ENCODE peak calls at places on chromosomes 16 and 17, in eight cellular contexts. D is endothelial cell of umbilical vein; C is neural progenitor cell; G is CD4-positive, alpha-beta T cell; V is neuronal stem cell; F is naive thymus-derived CD4-positive, alpha-beta T cell; M is transverse colon; U is keratinocyte. Q is an unnamed sample.

GRCh38 chr17:43766413-43767052 is 7.9 kb upstream of the SOST start:
- DNase-seq in D (peak), C (peak), V (peak), G (peak), U (no peak), F (peak), M (peak), Q (no peak)

GRCh38 chr17:71237903-71238538 is 882.8 kb upstream of the SOX9 start:
- DNase-seq in U (peak), F (no peak), D (no peak), G (no peak), C (no peak), M (no peak), V (no peak), Q (no peak)

GRCh38 chr16:72013389-72013788 is 4.8 kb downstream of the DHODH start:
- DNase-seq in C (no peak), G (no peak), M (no peak), F (no peak), U (peak), D (no peak), V (no peak), Q (no peak)

GRCh38 chr17:57011482-57012015 is 33.6 kb downstream of the SCPEP1 start:
- DNase-seq in V (no peak), G (no peak), M (no peak), D (no peak), U (no peak), F (no peak), C (no peak), Q (no peak)

GRCh38 chr17:65994679-65995078 is 197.3 kb downstream of the CEP112 start:
- DNase-seq in D (no peak), C (no peak), F (no peak), M (no peak), U (no peak), G (no peak), V (no peak), Q (no peak)

GRCh38 chr16:30925646-30926332 is 2.4 kb downstream of the FBXL19 start:
- DNase-seq in M (no peak), F (no peak), V (no peak), C (no peak), D (no peak), G (no peak), U (no peak), Q (no peak)

GRCh38 chr17:71521724-71522123 is 599.1 kb upstream of the SOX9 start:
- DNase-seq in M (no peak), V (no peak), U (no peak), F (no peak), G (no peak), C (no peak), D (no peak), Q (no peak)

GRCh38 chr16:16143038-16143763 is 80.1 kb downstream of the ABCC6 start:
- DNase-seq in G (no peak), F (no peak), M (no peak), C (peak), D (no peak), U (no peak), V (no peak), Q (no peak)

GRCh38 chr17:83109793-83110645 is 30.6 kb downstream of the METRNL start:
- DNase-seq in V (no peak), C (no peak), M (peak), G (no peak), F (no peak), U (peak), D (peak), Q (no peak)

GRCh38 chr17:9512323-9513168 is 63.1 kb downstream of the STX8 start:
- DNase-seq in G (no peak), U (peak), M (no peak), C (no peak), F (no peak), D (peak), V (no peak), Q (no peak)

GRCh38 chr17:48486557-48486956 is 44.3 kb downstream of the HOXB1 start:
- DNase-seq in G (no peak), C (peak), V (no peak), F (no peak), U (peak), D (no peak), M (no peak), Q (no peak)

GRCh38 chr16:17367932-17368331 is 102.8 kb downstream of the XYLT1 start:
- DNase-seq in U (no peak), V (peak), F (no peak), C (peak), G (no peak), M (peak), D (no peak), Q (no peak)

GRCh38 chr17:28724500-28725165 is 1.4 kb downstream of the TLCD1 start:
- DNase-seq in U (no peak), D (no peak), V (no peak), C (no peak), M (no peak), F (no peak), G (no peak), Q (no peak)

GRCh38 chr17:68048996-68049395 is 13.5 kb downstream of the KPNA2 start:
- DNase-seq in V (no peak), F (no peak), G (no peak), D (peak), M (no peak), C (peak), U (no peak), Q (no peak)

GRCh38 chr16:8178271-8178670 is 412.0 kb downstream of the TMEM114 start:
- DNase-seq in U (no peak), F (no peak), G (no peak), D (no peak), C (no peak), V (no peak), M (no peak), Q (no peak)

GRCh38 chr17:17970699-17971430 is 1.3 kb downstream of the TOM1L2 start:
- DNase-seq in M (no peak), D (no peak), V (no peak), F (no peak), G (no peak), U (no peak), C (no peak), Q (no peak)
- H3K27ac ChIP-seq in M (peak), D (no peak), V (no peak), F (peak), G (no peak), U (peak), C (no peak), Q (peak)

GRCh38 chr16:19746561-19746960 is 28.5 kb downstream of the IQCK start:
- DNase-seq in C (peak), M (no peak), V (peak), D (peak), U (no peak), F (no peak), G (no peak), Q (no peak)
- H3K27ac ChIP-seq in C (no peak), M (no peak), V (no peak), D (no peak), U (no peak), F (no peak), G (no peak), Q (no peak)

DNA sequence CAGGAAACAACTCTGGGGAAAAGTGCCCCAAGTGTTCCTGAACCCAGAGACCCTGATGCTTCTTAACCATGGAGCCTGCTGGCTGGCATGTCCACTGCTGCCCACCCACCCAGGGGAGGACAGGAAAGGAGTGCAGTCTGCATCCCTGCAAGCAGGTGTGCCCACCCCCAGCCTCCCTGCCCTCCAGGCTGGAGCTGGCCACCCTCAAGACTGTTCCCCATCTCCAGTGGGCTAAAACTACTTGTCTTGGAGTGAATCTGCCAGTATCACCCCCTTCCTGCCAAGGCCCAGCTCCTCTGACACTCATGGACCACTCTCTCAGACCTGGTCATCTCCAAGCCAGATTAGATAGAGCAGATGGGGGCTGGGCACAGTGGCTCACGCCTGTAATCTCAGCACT is 29.8 kb downstream of the ARHGAP27 start:
- DNase-seq in U (no peak), M (no peak), C (no peak), F (no peak), D (no peak), G (no peak), V (no peak), Q (no peak)
- H3K27ac ChIP-seq in U (no peak), M (no peak), C (no peak), F (no peak), D (no peak), G (no peak), V (no peak), Q (no peak)

GRCh38 chr17:46795379-46795952 is 23.0 kb downstream of the WNT3 start:
- DNase-seq in G (no peak), M (no peak), V (no peak), U (no peak), D (no peak), C (no peak), F (no peak), Q (no peak)
- H3K27ac ChIP-seq in G (no peak), M (no peak), V (no peak), U (no peak), D (no peak), C (no peak), F (no peak), Q (no peak)

DNA sequence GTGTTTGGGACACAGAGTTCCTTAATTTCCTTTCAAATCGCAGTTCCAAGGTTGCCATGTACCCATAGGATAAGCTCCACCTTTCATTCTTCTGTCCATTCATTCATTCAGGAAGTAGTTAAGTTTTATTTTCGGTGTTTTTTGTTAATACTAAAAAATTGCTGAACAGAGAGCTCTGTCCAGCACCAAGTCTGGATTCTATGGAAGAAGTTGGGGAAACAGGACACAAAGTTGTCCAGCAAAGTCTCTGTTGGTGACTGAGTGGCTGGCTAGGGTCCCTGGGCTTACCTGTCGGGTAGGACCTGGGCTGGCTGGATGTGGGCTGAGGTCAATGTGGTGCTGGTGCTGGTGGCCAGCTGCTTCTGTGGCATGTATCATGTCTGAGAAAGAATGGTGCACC is 17.6 kb upstream of the CCL2 start:
- DNase-seq in V (no peak), G (no peak), M (no peak), C (no peak), F (no peak), D (peak), U (no peak), Q (no peak)
- H3K27ac ChIP-seq in V (no peak), G (no peak), M (no peak), C (no peak), F (no peak), D (peak), U (no peak), Q (no peak)

GRCh38 chr16:4011940-4012629 is 104.2 kb downstream of the ADCY9 start:
- DNase-seq in M (no peak), G (no peak), F (no peak), D (no peak), V (no peak), U (no peak), C (no peak), Q (no peak)

GRCh38 chr16:4016648-4017047 is 99.6 kb downstream of the ADCY9 start:
- DNase-seq in G (no peak), D (no peak), U (no peak), C (no peak), M (no peak), F (no peak), V (no peak), Q (no peak)

GRCh38 chr16:4017807-4018206 is 98.4 kb downstream of the ADCY9 start:
- DNase-seq in F (no peak), U (no peak), G (no peak), D (no peak), V (no peak), M (no peak), C (no peak), Q (no peak)

GRCh38 chr16:4015275-4015990 is 100.8 kb downstream of the ADCY9 start:
- DNase-seq in U (no peak), V (no peak), G (no peak), D (no peak), C (no peak), M (no peak), F (no peak), Q (no peak)

DNA sequence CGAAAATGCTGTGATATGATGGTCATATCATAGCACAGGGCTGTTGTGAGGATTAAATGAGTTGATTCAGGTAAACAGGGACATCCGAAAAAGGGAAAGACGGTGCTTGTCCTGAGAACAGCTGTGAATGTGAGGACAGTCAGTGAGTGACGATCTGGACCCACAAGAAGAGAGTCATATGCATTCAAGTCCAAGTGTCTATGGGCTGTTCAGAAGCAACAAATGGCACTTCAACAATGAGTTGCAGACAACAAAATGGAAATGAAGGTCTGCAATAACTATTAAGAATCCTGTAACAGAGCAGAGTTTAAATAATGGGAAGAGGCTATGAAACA is 100.3 kb downstream of the ADCY9 start:
- DNase-seq in U (no peak), V (no peak), F (no peak), M (no peak), D (no peak), G (no peak), C (no peak), Q (no peak)
- H3K27ac ChIP-seq in U (no peak), V (no peak), F (no peak), M (no peak), D (no peak), G (no peak), C (no peak), Q (no peak)

GRCh38 chr16:81547919-81548216 is 103.3 kb downstream of the CMIP start:
- DNase-seq in V (no peak), M (no peak), D (no peak), G (no peak), C (no peak), U (no peak), F (no peak), Q (no peak)
- H3K27ac ChIP-seq in V (no peak), M (no peak), D (no peak), G (no peak), C (no peak), U (no peak), F (no peak), Q (no peak)

DNA sequence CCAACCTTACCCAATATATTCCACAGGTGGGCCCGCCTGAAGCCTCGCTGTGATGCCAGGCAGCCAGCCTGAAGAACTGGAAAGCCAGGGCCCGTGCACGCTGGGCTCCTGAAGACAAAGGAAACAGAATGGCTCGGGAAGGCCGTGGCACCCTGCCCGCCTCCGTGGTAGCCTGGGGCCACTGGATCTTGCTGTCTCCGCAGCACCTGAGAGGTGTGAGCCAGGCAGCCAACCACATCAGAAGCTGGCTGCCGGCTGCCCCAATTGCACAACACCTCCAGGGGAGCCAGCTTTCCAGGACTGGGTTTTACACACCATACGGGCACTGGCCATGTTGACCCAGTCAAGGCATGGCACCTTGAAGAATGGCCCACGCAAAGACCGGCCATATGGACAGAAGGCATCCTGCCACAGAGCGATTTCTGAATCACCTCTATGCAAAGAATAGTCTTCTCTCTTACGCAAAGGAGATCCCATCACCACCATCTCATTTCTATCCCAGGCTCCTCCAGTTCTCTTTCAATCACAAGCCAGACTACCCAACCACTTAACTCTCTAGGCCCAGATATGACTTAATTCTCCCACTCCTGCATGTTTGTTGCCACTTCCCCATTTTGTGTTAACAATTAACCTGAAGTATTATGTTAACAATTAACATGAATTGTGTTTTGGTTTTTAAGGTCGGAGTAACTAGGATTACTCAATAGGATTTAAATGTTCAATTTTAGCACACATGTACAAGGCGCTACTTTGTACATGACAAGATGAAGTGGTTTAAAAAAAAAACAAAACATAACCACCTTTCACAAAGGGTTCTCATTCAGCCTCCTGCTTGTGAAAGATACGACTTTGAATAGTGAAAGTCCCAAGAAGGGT is 32.1 kb downstream of the ZFHX3 start:
- DNase-seq in M (peak), F (no peak), D (no peak), U (peak), G (no peak), C (no peak), V (no peak), Q (no peak)
- H3K27ac ChIP-seq in M (peak), F (no peak), D (no peak), U (no peak), G (no peak), C (no peak), V (no peak), Q (no peak)